ENCODE peak calls at places on chromosome 9, in five cellular contexts. K is K562, U is foreskin fibroblast, F is fibroblast of mammary gland, M is fibroblast of the aortic adventitia. N is an unnamed sample.
A peak's percentile ranks its signal among the peaks of the same experiment; 100 is the strongest.

GRCh38 chr9:91177661-91178280 is 183.9 kb downstream of the AUH start:
- DNase-seq in K (no peak), U (no peak), F (peak; percentile 66), M (peak; percentile 76), N (no peak)

GRCh38 chr9:112065781-112066606 is 109.1 kb downstream of the SUSD1 start:
- DNase-seq in K (peak; percentile 29), U (peak; percentile 70), F (peak; percentile 89), M (peak; percentile 98), N (no peak)

GRCh38 chr9:92299116-92299515 is 5.6 kb upstream of the IARS1 start:
- DNase-seq in K (no peak), U (no peak), F (no peak), M (no peak), N (no peak)

GRCh38 chr9:82540175-82540574 is 522.8 kb downstream of the RASEF start:
- DNase-seq in K (no peak), U (no peak), F (no peak), M (no peak), N (no peak)

GRCh38 chr9:126527109-126527825 is 86.5 kb upstream of the LMX1B start:
- DNase-seq in K (no peak), U (no peak), F (no peak), M (no peak), N (peak; percentile 36)

GRCh38 chr9:85212887-85213286 is 528.9 kb downstream of the AGTPBP1 start:
- DNase-seq in K (peak; percentile 0), U (peak; percentile 65), F (peak; percentile 85), M (peak; percentile 73), N (no peak)

GRCh38 chr9:129894106-129894823 is 59.0 kb downstream of the USP20 start:
- DNase-seq in K (no peak), U (no peak), F (no peak), M (no peak), N (no peak)

GRCh38 chr9:38003946-38004808 is 64.8 kb downstream of the SHB start:
- DNase-seq in K (no peak), U (no peak), F (no peak), M (no peak), N (peak; percentile 85)

GRCh38 chr9:98494852-98495251 is 213.9 kb downstream of the GABBR2 start:
- DNase-seq in K (no peak), U (no peak), F (no peak), M (no peak), N (no peak)

GRCh38 chr9:98010450-98010849 is 27.3 kb downstream of the ANP32B start:
- DNase-seq in K (no peak), U (peak; percentile 38), F (peak; percentile 67), M (peak; percentile 36), N (no peak)

GRCh38 chr9:14347408-14348224 is 33.7 kb upstream of the NFIB start:
- DNase-seq in K (no peak), U (no peak), F (no peak), M (peak; percentile 61), N (no peak)

GRCh38 chr9:123360161-123361085 is 4.4 kb downstream of the CRB2 start:
- DNase-seq in K (peak; percentile 99), U (no peak), F (no peak), M (no peak), N (no peak)

GRCh38 chr9:137295313-137296213 is 6.5 kb downstream of the NRARP start:
- DNase-seq in K (peak; percentile 75), U (no peak), F (no peak), M (no peak), N (no peak)

GRCh38 chr9:70112981-70113380 is 69.3 kb downstream of the MAMDC2 start:
- DNase-seq in K (no peak), U (no peak), F (no peak), M (no peak), N (no peak)

GRCh38 chr9:135985459-135985774 is 24.2 kb upstream of the UBAC1 start:
- DNase-seq in K (no peak), U (no peak), F (no peak), M (no peak), N (no peak)

GRCh38 chr9:82127993-82128710 is 139.6 kb downstream of the SPATA31D1 start:
- DNase-seq in K (no peak), U (no peak), F (no peak), M (no peak), N (no peak)

GRCh38 chr9:99368341-99369326 is 146.6 kb downstream of the SEC61B start:
- DNase-seq in K (no peak), U (peak; percentile 76), F (peak; percentile 79), M (peak; percentile 70), N (no peak)

GRCh38 chr9:111825468-111826145 is 30.9 kb upstream of the SHOC1 start:
- DNase-seq in K (no peak), U (no peak), F (peak; percentile 79), M (peak; percentile 27), N (no peak)

GRCh38 chr9:77839459-77840140 is 191.5 kb upstream of the GNA14 start:
- DNase-seq in K (no peak), U (peak; percentile 61), F (peak; percentile 80), M (peak; percentile 82), N (no peak)

GRCh38 chr9:33130501-33130900 is 36.6 kb downstream of the B4GALT1 start:
- DNase-seq in K (no peak), U (no peak), F (peak; percentile 62), M (peak; percentile 57), N (no peak)

GRCh38 chr9:89025538-89025937 is 34.3 kb downstream of the S1PR3 start:
- DNase-seq in K (no peak), U (no peak), F (no peak), M (peak; percentile 61), N (no peak)

GRCh38 chr9:112020680-112021596 is 124.3 kb downstream of the UGCG start:
- DNase-seq in K (no peak), U (peak; percentile 66), F (peak; percentile 89), M (peak; percentile 69), N (no peak)

GRCh38 chr9:91837982-91838731 is 111.9 kb downstream of the ROR2 start:
- DNase-seq in K (peak; percentile 47), U (no peak), F (peak; percentile 83), M (peak; percentile 90), N (no peak)

GRCh38 chr9:129697956-129698757 is 32.7 kb downstream of the PRRX2 start:
- DNase-seq in K (no peak), U (peak; percentile 84), F (peak; percentile 98), M (peak; percentile 96), N (no peak)

GRCh38 chr9:70479880-70480291 is 65.4 kb upstream of the KLF9 start:
- DNase-seq in K (no peak), U (peak; percentile 75), F (peak; percentile 95), M (peak; percentile 68), N (no peak)

GRCh38 chr9:7983361-7983974 is 183.9 kb upstream of the DMAC1 start:
- DNase-seq in K (no peak), U (no peak), F (no peak), M (no peak), N (no peak)

GRCh38 chr9:134361843-134362414 is 35.7 kb downstream of the RXRA start:
- DNase-seq in K (no peak), U (no peak), F (no peak), M (no peak), N (no peak)

GRCh38 chr9:125238915-125239446 is 2.2 kb downstream of the HSPA5 start:
- DNase-seq in K (peak; percentile 19), U (no peak), F (no peak), M (peak; percentile 12), N (no peak)

GRCh38 chr9:125241863-125242739 is 958 bp upstream of the HSPA5 start:
- DNase-seq in K (no peak), U (no peak), F (no peak), M (peak; percentile 23), N (peak; percentile 59)

GRCh38 chr9:125240649-125240999 is 519 bp downstream of the HSPA5 start:
- DNase-seq in K (peak; percentile 74), U (no peak), F (peak; percentile 44), M (peak; percentile 34), N (no peak)

GRCh38 chr9:125239631-125240597 is 1.2 kb downstream of the HSPA5 start:
- DNase-seq in K (no peak), U (no peak), F (no peak), M (peak; percentile 12), N (no peak)

DNA sequence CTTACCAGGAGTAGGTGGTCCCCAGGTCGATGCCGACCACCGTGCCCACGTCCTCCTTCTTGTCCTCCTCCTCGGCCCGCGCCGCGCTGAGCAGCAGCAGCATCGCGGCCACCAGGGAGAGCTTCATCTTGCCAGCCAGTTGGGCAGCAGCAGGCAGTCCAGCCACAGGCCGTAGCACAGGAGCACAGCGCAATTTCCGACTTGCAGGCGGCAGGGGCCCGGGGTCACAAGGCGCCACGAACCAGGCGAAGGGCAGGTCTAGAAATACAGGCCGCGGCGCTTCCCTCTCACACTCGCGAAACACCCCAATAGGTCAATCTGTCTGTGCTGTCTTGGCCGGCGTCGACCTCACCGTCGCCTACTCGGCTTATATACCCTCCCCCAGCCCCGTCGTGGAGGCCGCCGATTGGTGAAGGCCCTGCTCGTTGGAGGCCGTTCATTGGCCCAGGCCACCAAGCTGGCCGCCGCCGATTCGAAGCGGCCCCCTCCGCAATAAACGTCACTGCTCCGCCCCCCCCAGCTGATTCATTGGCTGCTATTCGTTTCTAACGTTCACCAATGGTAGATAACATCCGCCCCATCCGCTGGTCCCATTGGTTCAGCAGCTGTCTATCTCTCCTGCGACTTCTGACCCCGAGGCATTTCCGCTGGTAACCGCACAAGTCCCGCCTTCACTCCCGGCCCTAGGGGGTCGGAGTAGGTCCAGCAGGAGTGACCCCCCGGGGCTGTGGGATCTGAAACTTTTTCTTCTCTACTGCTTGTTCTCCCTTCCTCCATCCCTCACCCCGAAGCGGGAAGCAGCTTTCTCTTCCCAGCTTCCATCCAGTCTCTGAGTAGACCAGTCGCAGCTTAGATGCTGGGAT is at the start of gene HSPA5:
- DNase-seq in K (peak; percentile 100), U (peak; percentile 100), F (peak; percentile 99), M (peak; percentile 100), N (peak; percentile 99)
- TF ChIP-seq CTCF in K (peak; percentile 16), U (no peak), F (no peak), M (no peak), N (peak; percentile 67)

GRCh38 chr9:1726993-1727759 is 288.0 kb upstream of the SMARCA2 start:
- DNase-seq in K (no peak), U (no peak), F (no peak), M (no peak), N (no peak)

GRCh38 chr9:1729631-1730030 is 285.5 kb upstream of the SMARCA2 start:
- DNase-seq in K (no peak), U (no peak), F (no peak), M (no peak), N (no peak)

GRCh38 chr9:1738511-1739100 is 276.5 kb upstream of the SMARCA2 start:
- DNase-seq in K (no peak), U (no peak), F (no peak), M (no peak), N (no peak)

GRCh38 chr9:1732670-1733069 is 282.5 kb upstream of the SMARCA2 start:
- DNase-seq in K (no peak), U (no peak), F (peak; percentile 9), M (no peak), N (no peak)
- TF ChIP-seq CTCF in K (no peak), U (no peak), F (peak; percentile 35), M (no peak), N (no peak)

DNA sequence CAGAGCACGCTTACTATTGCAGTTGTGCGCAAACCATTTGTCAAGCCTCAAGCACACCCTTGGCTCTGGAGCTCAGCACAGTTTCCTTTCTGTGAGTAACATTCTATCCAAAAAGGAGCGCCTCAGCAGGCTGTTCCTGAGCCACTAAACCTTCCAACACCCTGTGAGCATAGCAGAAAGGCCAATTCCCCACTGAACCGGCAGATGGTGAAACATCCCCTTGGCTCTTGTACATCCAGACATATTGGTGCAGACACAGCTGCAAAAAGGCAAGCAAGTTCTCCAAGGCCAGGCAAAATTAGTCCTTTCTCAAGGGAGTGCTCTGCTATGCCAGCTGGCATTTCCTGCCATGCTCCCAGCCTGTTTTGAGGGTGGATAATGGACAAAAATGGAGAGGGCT is 44.1 kb upstream of the CEMIP2 start:
- DNase-seq in K (no peak), U (no peak), F (peak; percentile 40), M (peak; percentile 52), N (no peak)
- TF ChIP-seq CTCF in K (no peak), U (peak; percentile 24), F (no peak), M (peak; percentile 46), N (peak; percentile 51)

GRCh38 chr9:35071814-35072460 is 488 bp downstream of the VCP start:
- DNase-seq in K (peak; percentile 89), U (peak; percentile 74), F (peak; percentile 76), M (peak; percentile 83), N (no peak)
- TF ChIP-seq CTCF in K (peak; percentile 77), U (no peak), F (no peak), M (peak; percentile 9), N (peak; percentile 73)